ENCODE peak calls at places on chromosomes 12 and 14, in ten cellular contexts. One of them, this sample, is unnamed.

GRCh38 chr12:27178723-27179398 is 65.2 kb upstream of the STK38L start:
- DNase-seq in germinal center: no peak
- DNase-seq in A549: no peak
- DNase-seq in dorsolateral prefrontal cortex: no peak
- DNase-seq in stimulated activated CD4-positive, alpha-beta T cell treated with anti-CD3 and anti-CD28 coated beads, Interleukin-1b, Interleukin-23, amount 100 ng/mL, for 1 hour: no peak
- DNase-seq in cerebellar cortex: peak; percentile 31
- DNase-seq in GM19239: no peak
- DNase-seq in HFF-Myc: no peak
- DNase-seq in IMR-90: peak; percentile 53
- DNase-seq in fibroblast of lung: peak; percentile 78
- DNase-seq in this sample: no peak

GRCh38 chr12:67925077-67925476 is 64.2 kb upstream of the IFNG-AS1 start:
- DNase-seq in stimulated activated CD4-positive, alpha-beta T cell treated with anti-CD3 and anti-CD28 coated beads, Interleukin-1b, Interleukin-23, amount 100 ng/mL, for 1 hour: no peak
- DNase-seq in fibroblast of lung: peak; percentile 65
- DNase-seq in cerebellar cortex: no peak
- DNase-seq in germinal center: no peak
- DNase-seq in GM19239: no peak
- DNase-seq in HFF-Myc: peak; percentile 66
- DNase-seq in dorsolateral prefrontal cortex: no peak
- DNase-seq in A549: no peak
- DNase-seq in IMR-90: no peak
- DNase-seq in this sample: no peak

GRCh38 chr12:126218697-126219096 is 1153.5 kb downstream of the AACS start:
- DNase-seq in germinal center: no peak
- DNase-seq in dorsolateral prefrontal cortex: no peak
- DNase-seq in GM19239: no peak
- DNase-seq in cerebellar cortex: no peak
- DNase-seq in fibroblast of lung: no peak
- DNase-seq in IMR-90: no peak
- DNase-seq in HFF-Myc: no peak
- DNase-seq in A549: no peak
- DNase-seq in stimulated activated CD4-positive, alpha-beta T cell treated with anti-CD3 and anti-CD28 coated beads, Interleukin-1b, Interleukin-23, amount 100 ng/mL, for 1 hour: no peak
- DNase-seq in this sample: no peak

GRCh38 chr12:77104792-77105191 is 39.4 kb upstream of the E2F7 start:
- DNase-seq in GM19239: no peak
- DNase-seq in A549: no peak
- DNase-seq in HFF-Myc: no peak
- DNase-seq in fibroblast of lung: peak; percentile 60
- DNase-seq in germinal center: no peak
- DNase-seq in cerebellar cortex: no peak
- DNase-seq in stimulated activated CD4-positive, alpha-beta T cell treated with anti-CD3 and anti-CD28 coated beads, Interleukin-1b, Interleukin-23, amount 100 ng/mL, for 1 hour: no peak
- DNase-seq in IMR-90: peak; percentile 72
- DNase-seq in dorsolateral prefrontal cortex: no peak
- DNase-seq in this sample: no peak

GRCh38 chr12:6550294-6551062 is 5.4 kb downstream of the IFFO1 start:
- DNase-seq in fibroblast of lung: no peak
- DNase-seq in germinal center: no peak
- DNase-seq in IMR-90: no peak
- DNase-seq in cerebellar cortex: no peak
- DNase-seq in HFF-Myc: no peak
- DNase-seq in A549: no peak
- DNase-seq in stimulated activated CD4-positive, alpha-beta T cell treated with anti-CD3 and anti-CD28 coated beads, Interleukin-1b, Interleukin-23, amount 100 ng/mL, for 1 hour: no peak
- DNase-seq in dorsolateral prefrontal cortex: no peak
- DNase-seq in GM19239: no peak
- DNase-seq in this sample: peak; percentile 47

GRCh38 chr14:73014105-73014504 is 12.8 kb downstream of the ZFYVE1 start:
- DNase-seq in IMR-90: peak; percentile 83
- DNase-seq in stimulated activated CD4-positive, alpha-beta T cell treated with anti-CD3 and anti-CD28 coated beads, Interleukin-1b, Interleukin-23, amount 100 ng/mL, for 1 hour: no peak
- DNase-seq in A549: no peak
- DNase-seq in germinal center: no peak
- DNase-seq in dorsolateral prefrontal cortex: no peak
- DNase-seq in cerebellar cortex: no peak
- DNase-seq in fibroblast of lung: peak; percentile 52
- DNase-seq in GM19239: peak; percentile 22
- DNase-seq in HFF-Myc: no peak
- DNase-seq in this sample: no peak

GRCh38 chr12:175250-175649 is 38.7 kb downstream of the SLC6A12 start:
- DNase-seq in GM19239: no peak
- DNase-seq in dorsolateral prefrontal cortex: no peak
- DNase-seq in IMR-90: no peak
- DNase-seq in stimulated activated CD4-positive, alpha-beta T cell treated with anti-CD3 and anti-CD28 coated beads, Interleukin-1b, Interleukin-23, amount 100 ng/mL, for 1 hour: no peak
- DNase-seq in HFF-Myc: no peak
- DNase-seq in fibroblast of lung: peak; percentile 17
- DNase-seq in A549: no peak
- DNase-seq in cerebellar cortex: no peak
- DNase-seq in germinal center: no peak
- DNase-seq in this sample: no peak

GRCh38 chr12:121673013-121673441 is 3.6 kb upstream of the MORN3 start:
- DNase-seq in A549: no peak
- DNase-seq in fibroblast of lung: no peak
- DNase-seq in GM19239: no peak
- DNase-seq in IMR-90: no peak
- DNase-seq in germinal center: no peak
- DNase-seq in HFF-Myc: no peak
- DNase-seq in stimulated activated CD4-positive, alpha-beta T cell treated with anti-CD3 and anti-CD28 coated beads, Interleukin-1b, Interleukin-23, amount 100 ng/mL, for 1 hour: no peak
- DNase-seq in dorsolateral prefrontal cortex: no peak
- DNase-seq in cerebellar cortex: peak; percentile 46
- DNase-seq in this sample: no peak

GRCh38 chr12:104222981-104223380 is 7.4 kb downstream of the TXNRD1 start:
- DNase-seq in cerebellar cortex: no peak
- DNase-seq in dorsolateral prefrontal cortex: no peak
- DNase-seq in A549: no peak
- DNase-seq in fibroblast of lung: no peak
- DNase-seq in IMR-90: no peak
- DNase-seq in germinal center: no peak
- DNase-seq in GM19239: no peak
- DNase-seq in stimulated activated CD4-positive, alpha-beta T cell treated with anti-CD3 and anti-CD28 coated beads, Interleukin-1b, Interleukin-23, amount 100 ng/mL, for 1 hour: no peak
- DNase-seq in HFF-Myc: no peak
- DNase-seq in this sample: no peak

GRCh38 chr12:99450231-99450630 is 197.3 kb upstream of the GARIN6 start:
- DNase-seq in HFF-Myc: no peak
- DNase-seq in germinal center: no peak
- DNase-seq in dorsolateral prefrontal cortex: no peak
- DNase-seq in fibroblast of lung: peak; percentile 45
- DNase-seq in GM19239: no peak
- DNase-seq in stimulated activated CD4-positive, alpha-beta T cell treated with anti-CD3 and anti-CD28 coated beads, Interleukin-1b, Interleukin-23, amount 100 ng/mL, for 1 hour: no peak
- DNase-seq in IMR-90: no peak
- DNase-seq in A549: no peak
- DNase-seq in cerebellar cortex: no peak
- DNase-seq in this sample: no peak

GRCh38 chr12:109726511-109727038 is 12.9 kb downstream of the FAM222A start:
- DNase-seq in GM19239: no peak
- DNase-seq in dorsolateral prefrontal cortex: no peak
- DNase-seq in A549: no peak
- DNase-seq in HFF-Myc: no peak
- DNase-seq in cerebellar cortex: no peak
- DNase-seq in IMR-90: no peak
- DNase-seq in stimulated activated CD4-positive, alpha-beta T cell treated with anti-CD3 and anti-CD28 coated beads, Interleukin-1b, Interleukin-23, amount 100 ng/mL, for 1 hour: no peak
- DNase-seq in germinal center: no peak
- DNase-seq in fibroblast of lung: no peak
- DNase-seq in this sample: no peak

GRCh38 chr12:42705863-42706262 is 116.3 kb upstream of the PRICKLE1 start:
- DNase-seq in A549: no peak
- DNase-seq in germinal center: no peak
- DNase-seq in cerebellar cortex: peak; percentile 1
- DNase-seq in GM19239: no peak
- DNase-seq in dorsolateral prefrontal cortex: no peak
- DNase-seq in HFF-Myc: peak; percentile 56
- DNase-seq in stimulated activated CD4-positive, alpha-beta T cell treated with anti-CD3 and anti-CD28 coated beads, Interleukin-1b, Interleukin-23, amount 100 ng/mL, for 1 hour: no peak
- DNase-seq in IMR-90: peak; percentile 95
- DNase-seq in fibroblast of lung: peak; percentile 99
- DNase-seq in this sample: peak; percentile 54

GRCh38 chr14:23299558-23299957 is 3.1 kb downstream of the PPP1R3E start:
- DNase-seq in dorsolateral prefrontal cortex: no peak
- DNase-seq in A549: peak; percentile 75
- DNase-seq in IMR-90: peak; percentile 70
- DNase-seq in fibroblast of lung: peak; percentile 54
- DNase-seq in stimulated activated CD4-positive, alpha-beta T cell treated with anti-CD3 and anti-CD28 coated beads, Interleukin-1b, Interleukin-23, amount 100 ng/mL, for 1 hour: no peak
- DNase-seq in germinal center: no peak
- DNase-seq in HFF-Myc: no peak
- DNase-seq in GM19239: no peak
- DNase-seq in cerebellar cortex: peak; percentile 79
- DNase-seq in this sample: peak; percentile 67

GRCh38 chr12:48078901-48079300 is 27.0 kb downstream of the SENP1 start:
- DNase-seq in HFF-Myc: no peak
- DNase-seq in fibroblast of lung: peak; percentile 35
- DNase-seq in A549: no peak
- DNase-seq in GM19239: no peak
- DNase-seq in germinal center: no peak
- DNase-seq in stimulated activated CD4-positive, alpha-beta T cell treated with anti-CD3 and anti-CD28 coated beads, Interleukin-1b, Interleukin-23, amount 100 ng/mL, for 1 hour: no peak
- DNase-seq in cerebellar cortex: no peak
- DNase-seq in IMR-90: peak; percentile 64
- DNase-seq in dorsolateral prefrontal cortex: no peak
- DNase-seq in this sample: no peak

GRCh38 chr14:24422694-24423531 is 6.6 kb downstream of the CBLN3 start:
- DNase-seq in A549: no peak
- DNase-seq in cerebellar cortex: no peak
- DNase-seq in IMR-90: no peak
- DNase-seq in germinal center: no peak
- DNase-seq in HFF-Myc: no peak
- DNase-seq in fibroblast of lung: no peak
- DNase-seq in dorsolateral prefrontal cortex: no peak
- DNase-seq in stimulated activated CD4-positive, alpha-beta T cell treated with anti-CD3 and anti-CD28 coated beads, Interleukin-1b, Interleukin-23, amount 100 ng/mL, for 1 hour: no peak
- DNase-seq in GM19239: no peak
- DNase-seq in this sample: no peak

This sample was measured in adrenal gland.